ENCODE peak calls at places on chromosomes 6 and 20, in nine cellular contexts. One of them, this sample, is unnamed.

GRCh38 chr6:14865609-14866100 is 380.2 kb upstream of the JARID2 start:
- DNase-seq in neural progenitor cell: no peak
- DNase-seq in H1: no peak
- DNase-seq in T-helper 1 cell: no peak
- DNase-seq in stimulated activated CD4-positive, alpha-beta T cell treated with anti-CD3 and anti-CD28 coated beads, Interleukin-1b, Interleukin-23, amount 100 ng/mL, for 24 hours: no peak
- DNase-seq in EH: peak
- DNase-seq in activated CD4-positive, alpha-beta T cell treated with anti-CD3 and anti-CD28 coated beads, Interleukin-2, amount 50 U/mL, for 48 hours: no peak
- DNase-seq in cardiac muscle cell: no peak
- DNase-seq in HuH-7.5: no peak
- DNase-seq in this sample: no peak

GRCh38 chr6:2902470-2902762 is 693 bp downstream of the SERPINB9 start:
- DNase-seq in neural progenitor cell: no peak
- DNase-seq in H1: no peak
- DNase-seq in T-helper 1 cell: no peak
- DNase-seq in stimulated activated CD4-positive, alpha-beta T cell treated with anti-CD3 and anti-CD28 coated beads, Interleukin-1b, Interleukin-23, amount 100 ng/mL, for 24 hours: no peak
- DNase-seq in EH: no peak
- DNase-seq in activated CD4-positive, alpha-beta T cell treated with anti-CD3 and anti-CD28 coated beads, Interleukin-2, amount 50 U/mL, for 48 hours: no peak
- DNase-seq in cardiac muscle cell: no peak
- DNase-seq in HuH-7.5: no peak
- DNase-seq in this sample: no peak

GRCh38 chr6:127342296-127342945 is 988 bp downstream of the ECHDC1 start:
- DNase-seq in neural progenitor cell: peak
- DNase-seq in H1: no peak
- DNase-seq in T-helper 1 cell: no peak
- DNase-seq in stimulated activated CD4-positive, alpha-beta T cell treated with anti-CD3 and anti-CD28 coated beads, Interleukin-1b, Interleukin-23, amount 100 ng/mL, for 24 hours: no peak
- DNase-seq in EH: peak
- DNase-seq in activated CD4-positive, alpha-beta T cell treated with anti-CD3 and anti-CD28 coated beads, Interleukin-2, amount 50 U/mL, for 48 hours: no peak
- DNase-seq in cardiac muscle cell: peak
- DNase-seq in HuH-7.5: peak
- DNase-seq in this sample: no peak

GRCh38 chr6:42914546-42914945 is 1.3 kb upstream of the PTCRA start:
- DNase-seq in neural progenitor cell: no peak
- DNase-seq in H1: no peak
- DNase-seq in T-helper 1 cell: no peak
- DNase-seq in stimulated activated CD4-positive, alpha-beta T cell treated with anti-CD3 and anti-CD28 coated beads, Interleukin-1b, Interleukin-23, amount 100 ng/mL, for 24 hours: no peak
- DNase-seq in EH: peak
- DNase-seq in activated CD4-positive, alpha-beta T cell treated with anti-CD3 and anti-CD28 coated beads, Interleukin-2, amount 50 U/mL, for 48 hours: no peak
- DNase-seq in cardiac muscle cell: no peak
- DNase-seq in HuH-7.5: no peak
- DNase-seq in this sample: no peak

GRCh38 chr6:119024111-119024510 is 54.4 kb downstream of the FAM184A start:
- DNase-seq in neural progenitor cell: peak
- DNase-seq in H1: no peak
- DNase-seq in T-helper 1 cell: no peak
- DNase-seq in stimulated activated CD4-positive, alpha-beta T cell treated with anti-CD3 and anti-CD28 coated beads, Interleukin-1b, Interleukin-23, amount 100 ng/mL, for 24 hours: no peak
- DNase-seq in EH: no peak
- DNase-seq in activated CD4-positive, alpha-beta T cell treated with anti-CD3 and anti-CD28 coated beads, Interleukin-2, amount 50 U/mL, for 48 hours: no peak
- DNase-seq in cardiac muscle cell: no peak
- DNase-seq in HuH-7.5: no peak
- DNase-seq in this sample: no peak

GRCh38 chr6:101281266-101281665 is 112.2 kb upstream of the GRIK2 start:
- DNase-seq in neural progenitor cell: no peak
- DNase-seq in H1: no peak
- DNase-seq in T-helper 1 cell: no peak
- DNase-seq in stimulated activated CD4-positive, alpha-beta T cell treated with anti-CD3 and anti-CD28 coated beads, Interleukin-1b, Interleukin-23, amount 100 ng/mL, for 24 hours: no peak
- DNase-seq in EH: no peak
- DNase-seq in activated CD4-positive, alpha-beta T cell treated with anti-CD3 and anti-CD28 coated beads, Interleukin-2, amount 50 U/mL, for 48 hours: no peak
- DNase-seq in cardiac muscle cell: no peak
- DNase-seq in HuH-7.5: no peak
- DNase-seq in this sample: no peak

GRCh38 chr6:96542702-96543101 is 20.2 kb upstream of the FHL5 start:
- DNase-seq in neural progenitor cell: peak
- DNase-seq in H1: no peak
- DNase-seq in T-helper 1 cell: no peak
- DNase-seq in stimulated activated CD4-positive, alpha-beta T cell treated with anti-CD3 and anti-CD28 coated beads, Interleukin-1b, Interleukin-23, amount 100 ng/mL, for 24 hours: no peak
- DNase-seq in EH: peak
- DNase-seq in activated CD4-positive, alpha-beta T cell treated with anti-CD3 and anti-CD28 coated beads, Interleukin-2, amount 50 U/mL, for 48 hours: no peak
- DNase-seq in cardiac muscle cell: no peak
- DNase-seq in HuH-7.5: no peak
- DNase-seq in this sample: peak

GRCh38 chr6:139325686-139326085 is 33.9 kb upstream of the TXLNB start:
- DNase-seq in neural progenitor cell: no peak
- DNase-seq in H1: no peak
- DNase-seq in T-helper 1 cell: no peak
- DNase-seq in stimulated activated CD4-positive, alpha-beta T cell treated with anti-CD3 and anti-CD28 coated beads, Interleukin-1b, Interleukin-23, amount 100 ng/mL, for 24 hours: no peak
- DNase-seq in EH: no peak
- DNase-seq in activated CD4-positive, alpha-beta T cell treated with anti-CD3 and anti-CD28 coated beads, Interleukin-2, amount 50 U/mL, for 48 hours: no peak
- DNase-seq in cardiac muscle cell: no peak
- DNase-seq in HuH-7.5: no peak
- DNase-seq in this sample: no peak

GRCh38 chr20:16412896-16413295 is 160.4 kb downstream of the KIF16B start:
- DNase-seq in neural progenitor cell: no peak
- DNase-seq in H1: no peak
- DNase-seq in T-helper 1 cell: no peak
- DNase-seq in stimulated activated CD4-positive, alpha-beta T cell treated with anti-CD3 and anti-CD28 coated beads, Interleukin-1b, Interleukin-23, amount 100 ng/mL, for 24 hours: no peak
- DNase-seq in EH: peak
- DNase-seq in activated CD4-positive, alpha-beta T cell treated with anti-CD3 and anti-CD28 coated beads, Interleukin-2, amount 50 U/mL, for 48 hours: no peak
- DNase-seq in cardiac muscle cell: no peak
- DNase-seq in HuH-7.5: no peak
- DNase-seq in this sample: no peak

GRCh38 chr6:131510094-131510493 is 62.9 kb upstream of the ARG1 start:
- DNase-seq in neural progenitor cell: peak
- DNase-seq in H1: no peak
- DNase-seq in T-helper 1 cell: no peak
- DNase-seq in stimulated activated CD4-positive, alpha-beta T cell treated with anti-CD3 and anti-CD28 coated beads, Interleukin-1b, Interleukin-23, amount 100 ng/mL, for 24 hours: no peak
- DNase-seq in EH: no peak
- DNase-seq in activated CD4-positive, alpha-beta T cell treated with anti-CD3 and anti-CD28 coated beads, Interleukin-2, amount 50 U/mL, for 48 hours: no peak
- DNase-seq in cardiac muscle cell: no peak
- DNase-seq in HuH-7.5: no peak
- DNase-seq in this sample: no peak

GRCh38 chr20:5001174-5002076 is at the start of gene SLC23A2:
- DNase-seq in neural progenitor cell: peak
- DNase-seq in H1: peak
- DNase-seq in T-helper 1 cell: peak
- DNase-seq in stimulated activated CD4-positive, alpha-beta T cell treated with anti-CD3 and anti-CD28 coated beads, Interleukin-1b, Interleukin-23, amount 100 ng/mL, for 24 hours: peak
- DNase-seq in EH: peak
- DNase-seq in activated CD4-positive, alpha-beta T cell treated with anti-CD3 and anti-CD28 coated beads, Interleukin-2, amount 50 U/mL, for 48 hours: peak
- DNase-seq in cardiac muscle cell: peak
- DNase-seq in HuH-7.5: peak
- DNase-seq in this sample: no peak

GRCh38 chr6:136337606-136338005 is 48.0 kb upstream of the BCLAF1 start:
- DNase-seq in neural progenitor cell: no peak
- DNase-seq in H1: no peak
- DNase-seq in T-helper 1 cell: no peak
- DNase-seq in stimulated activated CD4-positive, alpha-beta T cell treated with anti-CD3 and anti-CD28 coated beads, Interleukin-1b, Interleukin-23, amount 100 ng/mL, for 24 hours: no peak
- DNase-seq in EH: no peak
- DNase-seq in activated CD4-positive, alpha-beta T cell treated with anti-CD3 and anti-CD28 coated beads, Interleukin-2, amount 50 U/mL, for 48 hours: no peak
- DNase-seq in cardiac muscle cell: no peak
- DNase-seq in HuH-7.5: no peak
- DNase-seq in this sample: no peak

GRCh38 chr20:19789009-19789408 is 31.0 kb downstream of the RIN2 start:
- DNase-seq in neural progenitor cell: peak
- DNase-seq in H1: no peak
- DNase-seq in T-helper 1 cell: no peak
- DNase-seq in stimulated activated CD4-positive, alpha-beta T cell treated with anti-CD3 and anti-CD28 coated beads, Interleukin-1b, Interleukin-23, amount 100 ng/mL, for 24 hours: no peak
- DNase-seq in EH: no peak
- DNase-seq in activated CD4-positive, alpha-beta T cell treated with anti-CD3 and anti-CD28 coated beads, Interleukin-2, amount 50 U/mL, for 48 hours: no peak
- DNase-seq in cardiac muscle cell: no peak
- DNase-seq in HuH-7.5: no peak
- DNase-seq in this sample: no peak

GRCh38 chr6:105902401-105903031 is 183.6 kb upstream of the PRDM1 start:
- DNase-seq in neural progenitor cell: peak
- DNase-seq in H1: no peak
- DNase-seq in T-helper 1 cell: no peak
- DNase-seq in stimulated activated CD4-positive, alpha-beta T cell treated with anti-CD3 and anti-CD28 coated beads, Interleukin-1b, Interleukin-23, amount 100 ng/mL, for 24 hours: no peak
- DNase-seq in EH: peak
- DNase-seq in activated CD4-positive, alpha-beta T cell treated with anti-CD3 and anti-CD28 coated beads, Interleukin-2, amount 50 U/mL, for 48 hours: no peak
- DNase-seq in cardiac muscle cell: no peak
- DNase-seq in HuH-7.5: no peak
- DNase-seq in this sample: no peak

GRCh38 chr20:6765469-6766058 is 1.9 kb upstream of the BMP2 start:
- DNase-seq in neural progenitor cell: peak
- DNase-seq in H1: no peak
- DNase-seq in T-helper 1 cell: peak
- DNase-seq in stimulated activated CD4-positive, alpha-beta T cell treated with anti-CD3 and anti-CD28 coated beads, Interleukin-1b, Interleukin-23, amount 100 ng/mL, for 24 hours: no peak
- DNase-seq in EH: peak
- DNase-seq in activated CD4-positive, alpha-beta T cell treated with anti-CD3 and anti-CD28 coated beads, Interleukin-2, amount 50 U/mL, for 48 hours: no peak
- DNase-seq in cardiac muscle cell: peak
- DNase-seq in HuH-7.5: peak
- DNase-seq in this sample: peak

GRCh38 chr20:54431545-54431944 is 43.8 kb upstream of the DOK5 start:
- DNase-seq in neural progenitor cell: no peak
- DNase-seq in H1: no peak
- DNase-seq in T-helper 1 cell: no peak
- DNase-seq in stimulated activated CD4-positive, alpha-beta T cell treated with anti-CD3 and anti-CD28 coated beads, Interleukin-1b, Interleukin-23, amount 100 ng/mL, for 24 hours: no peak
- DNase-seq in EH: no peak
- DNase-seq in activated CD4-positive, alpha-beta T cell treated with anti-CD3 and anti-CD28 coated beads, Interleukin-2, amount 50 U/mL, for 48 hours: no peak
- DNase-seq in cardiac muscle cell: no peak
- DNase-seq in HuH-7.5: no peak
- DNase-seq in this sample: no peak

GRCh38 chr6:129946439-129947140 is 71.8 kb upstream of the L3MBTL3 start:
- DNase-seq in neural progenitor cell: peak
- DNase-seq in H1: no peak
- DNase-seq in T-helper 1 cell: no peak
- DNase-seq in stimulated activated CD4-positive, alpha-beta T cell treated with anti-CD3 and anti-CD28 coated beads, Interleukin-1b, Interleukin-23, amount 100 ng/mL, for 24 hours: no peak
- DNase-seq in EH: peak
- DNase-seq in activated CD4-positive, alpha-beta T cell treated with anti-CD3 and anti-CD28 coated beads, Interleukin-2, amount 50 U/mL, for 48 hours: no peak
- DNase-seq in cardiac muscle cell: peak
- DNase-seq in HuH-7.5: no peak
- DNase-seq in this sample: no peak

GRCh38 chr6:163860194-163861081 is 445.9 kb downstream of the QKI start:
- DNase-seq in neural progenitor cell: no peak
- DNase-seq in H1: no peak
- DNase-seq in T-helper 1 cell: no peak
- DNase-seq in stimulated activated CD4-positive, alpha-beta T cell treated with anti-CD3 and anti-CD28 coated beads, Interleukin-1b, Interleukin-23, amount 100 ng/mL, for 24 hours: no peak
- DNase-seq in EH: peak
- DNase-seq in activated CD4-positive, alpha-beta T cell treated with anti-CD3 and anti-CD28 coated beads, Interleukin-2, amount 50 U/mL, for 48 hours: no peak
- DNase-seq in cardiac muscle cell: peak
- DNase-seq in HuH-7.5: no peak
- DNase-seq in this sample: no peak

GRCh38 chr20:11195899-11196558 is 522.2 kb upstream of the JAG1 start:
- DNase-seq in neural progenitor cell: no peak
- DNase-seq in H1: no peak
- DNase-seq in T-helper 1 cell: no peak
- DNase-seq in stimulated activated CD4-positive, alpha-beta T cell treated with anti-CD3 and anti-CD28 coated beads, Interleukin-1b, Interleukin-23, amount 100 ng/mL, for 24 hours: no peak
- DNase-seq in EH: peak
- DNase-seq in activated CD4-positive, alpha-beta T cell treated with anti-CD3 and anti-CD28 coated beads, Interleukin-2, amount 50 U/mL, for 48 hours: no peak
- DNase-seq in cardiac muscle cell: peak
- DNase-seq in HuH-7.5: no peak
- DNase-seq in this sample: no peak

GRCh38 chr6:142680308-142680707 is 264.7 kb downstream of the HIVEP2 start:
- DNase-seq in neural progenitor cell: no peak
- DNase-seq in H1: no peak
- DNase-seq in T-helper 1 cell: peak
- DNase-seq in stimulated activated CD4-positive, alpha-beta T cell treated with anti-CD3 and anti-CD28 coated beads, Interleukin-1b, Interleukin-23, amount 100 ng/mL, for 24 hours: no peak
- DNase-seq in EH: peak
- DNase-seq in activated CD4-positive, alpha-beta T cell treated with anti-CD3 and anti-CD28 coated beads, Interleukin-2, amount 50 U/mL, for 48 hours: peak
- DNase-seq in cardiac muscle cell: no peak
- DNase-seq in HuH-7.5: no peak
- DNase-seq in this sample: no peak

GRCh38 chr6:110217255-110217654 is 37.0 kb downstream of the CDC40 start:
- DNase-seq in neural progenitor cell: no peak
- DNase-seq in H1: no peak
- DNase-seq in T-helper 1 cell: no peak
- DNase-seq in stimulated activated CD4-positive, alpha-beta T cell treated with anti-CD3 and anti-CD28 coated beads, Interleukin-1b, Interleukin-23, amount 100 ng/mL, for 24 hours: no peak
- DNase-seq in EH: peak
- DNase-seq in activated CD4-positive, alpha-beta T cell treated with anti-CD3 and anti-CD28 coated beads, Interleukin-2, amount 50 U/mL, for 48 hours: no peak
- DNase-seq in cardiac muscle cell: no peak
- DNase-seq in HuH-7.5: no peak
- DNase-seq in this sample: no peak

GRCh38 chr6:22966711-22967110 is 397.3 kb downstream of the HDGFL1 start:
- DNase-seq in neural progenitor cell: no peak
- DNase-seq in H1: no peak
- DNase-seq in T-helper 1 cell: no peak
- DNase-seq in stimulated activated CD4-positive, alpha-beta T cell treated with anti-CD3 and anti-CD28 coated beads, Interleukin-1b, Interleukin-23, amount 100 ng/mL, for 24 hours: no peak
- DNase-seq in EH: no peak
- DNase-seq in activated CD4-positive, alpha-beta T cell treated with anti-CD3 and anti-CD28 coated beads, Interleukin-2, amount 50 U/mL, for 48 hours: no peak
- DNase-seq in cardiac muscle cell: no peak
- DNase-seq in HuH-7.5: no peak
- DNase-seq in this sample: no peak

GRCh38 chr6:14476793-14477531 is 359.4 kb downstream of the CD83 start:
- DNase-seq in neural progenitor cell: no peak
- DNase-seq in H1: no peak
- DNase-seq in T-helper 1 cell: no peak
- DNase-seq in stimulated activated CD4-positive, alpha-beta T cell treated with anti-CD3 and anti-CD28 coated beads, Interleukin-1b, Interleukin-23, amount 100 ng/mL, for 24 hours: no peak
- DNase-seq in EH: peak
- DNase-seq in activated CD4-positive, alpha-beta T cell treated with anti-CD3 and anti-CD28 coated beads, Interleukin-2, amount 50 U/mL, for 48 hours: no peak
- DNase-seq in cardiac muscle cell: no peak
- DNase-seq in HuH-7.5: peak
- DNase-seq in this sample: no peak

GRCh38 chr6:52399511-52400315 is 20.4 kb upstream of the EFHC1 start:
- DNase-seq in neural progenitor cell: peak
- DNase-seq in H1: no peak
- DNase-seq in T-helper 1 cell: peak
- DNase-seq in stimulated activated CD4-positive, alpha-beta T cell treated with anti-CD3 and anti-CD28 coated beads, Interleukin-1b, Interleukin-23, amount 100 ng/mL, for 24 hours: no peak
- DNase-seq in EH: peak
- DNase-seq in activated CD4-positive, alpha-beta T cell treated with anti-CD3 and anti-CD28 coated beads, Interleukin-2, amount 50 U/mL, for 48 hours: peak
- DNase-seq in cardiac muscle cell: peak
- DNase-seq in HuH-7.5: no peak
- DNase-seq in this sample: no peak

GRCh38 chr6:113328886-113329381 is 528.2 kb upstream of the MARCKS start:
- DNase-seq in neural progenitor cell: no peak
- DNase-seq in H1: no peak
- DNase-seq in T-helper 1 cell: no peak
- DNase-seq in stimulated activated CD4-positive, alpha-beta T cell treated with anti-CD3 and anti-CD28 coated beads, Interleukin-1b, Interleukin-23, amount 100 ng/mL, for 24 hours: no peak
- DNase-seq in EH: peak
- DNase-seq in activated CD4-positive, alpha-beta T cell treated with anti-CD3 and anti-CD28 coated beads, Interleukin-2, amount 50 U/mL, for 48 hours: no peak
- DNase-seq in cardiac muscle cell: no peak
- DNase-seq in HuH-7.5: no peak
- DNase-seq in this sample: no peak

GRCh38 chr20:40897177-40897700 is 131.4 kb upstream of the TOP1 start:
- DNase-seq in neural progenitor cell: no peak
- DNase-seq in H1: no peak
- DNase-seq in T-helper 1 cell: no peak
- DNase-seq in stimulated activated CD4-positive, alpha-beta T cell treated with anti-CD3 and anti-CD28 coated beads, Interleukin-1b, Interleukin-23, amount 100 ng/mL, for 24 hours: no peak
- DNase-seq in EH: peak
- DNase-seq in activated CD4-positive, alpha-beta T cell treated with anti-CD3 and anti-CD28 coated beads, Interleukin-2, amount 50 U/mL, for 48 hours: no peak
- DNase-seq in cardiac muscle cell: no peak
- DNase-seq in HuH-7.5: no peak
- DNase-seq in this sample: no peak

GRCh38 chr6:113065606-113066005 is 718.5 kb downstream of the RFPL4B start:
- DNase-seq in neural progenitor cell: peak
- DNase-seq in H1: no peak
- DNase-seq in T-helper 1 cell: no peak
- DNase-seq in stimulated activated CD4-positive, alpha-beta T cell treated with anti-CD3 and anti-CD28 coated beads, Interleukin-1b, Interleukin-23, amount 100 ng/mL, for 24 hours: no peak
- DNase-seq in EH: peak
- DNase-seq in activated CD4-positive, alpha-beta T cell treated with anti-CD3 and anti-CD28 coated beads, Interleukin-2, amount 50 U/mL, for 48 hours: no peak
- DNase-seq in cardiac muscle cell: peak
- DNase-seq in HuH-7.5: no peak
- DNase-seq in this sample: no peak

GRCh38 chr6:25012657-25013056 is 76.9 kb upstream of the RIPOR2 start:
- DNase-seq in neural progenitor cell: no peak
- DNase-seq in H1: no peak
- DNase-seq in T-helper 1 cell: no peak
- DNase-seq in stimulated activated CD4-positive, alpha-beta T cell treated with anti-CD3 and anti-CD28 coated beads, Interleukin-1b, Interleukin-23, amount 100 ng/mL, for 24 hours: no peak
- DNase-seq in EH: peak
- DNase-seq in activated CD4-positive, alpha-beta T cell treated with anti-CD3 and anti-CD28 coated beads, Interleukin-2, amount 50 U/mL, for 48 hours: no peak
- DNase-seq in cardiac muscle cell: no peak
- DNase-seq in HuH-7.5: no peak
- DNase-seq in this sample: no peak

GRCh38 chr6:118667988-118668387 is 16.6 kb upstream of the CEP85L start:
- DNase-seq in neural progenitor cell: no peak
- DNase-seq in H1: no peak
- DNase-seq in T-helper 1 cell: no peak
- DNase-seq in stimulated activated CD4-positive, alpha-beta T cell treated with anti-CD3 and anti-CD28 coated beads, Interleukin-1b, Interleukin-23, amount 100 ng/mL, for 24 hours: no peak
- DNase-seq in EH: no peak
- DNase-seq in activated CD4-positive, alpha-beta T cell treated with anti-CD3 and anti-CD28 coated beads, Interleukin-2, amount 50 U/mL, for 48 hours: no peak
- DNase-seq in cardiac muscle cell: no peak
- DNase-seq in HuH-7.5: no peak
- DNase-seq in this sample: no peak

GRCh38 chr6:6008648-6009421 is 2.1 kb upstream of the NRN1 start:
- DNase-seq in neural progenitor cell: peak
- DNase-seq in H1: peak
- DNase-seq in T-helper 1 cell: peak
- DNase-seq in stimulated activated CD4-positive, alpha-beta T cell treated with anti-CD3 and anti-CD28 coated beads, Interleukin-1b, Interleukin-23, amount 100 ng/mL, for 24 hours: no peak
- DNase-seq in EH: peak
- DNase-seq in activated CD4-positive, alpha-beta T cell treated with anti-CD3 and anti-CD28 coated beads, Interleukin-2, amount 50 U/mL, for 48 hours: peak
- DNase-seq in cardiac muscle cell: peak
- DNase-seq in HuH-7.5: peak
- DNase-seq in this sample: no peak

GRCh38 chr6:5468586-5468985 is 207.3 kb downstream of the FARS2 start:
- DNase-seq in neural progenitor cell: no peak
- DNase-seq in H1: no peak
- DNase-seq in T-helper 1 cell: no peak
- DNase-seq in stimulated activated CD4-positive, alpha-beta T cell treated with anti-CD3 and anti-CD28 coated beads, Interleukin-1b, Interleukin-23, amount 100 ng/mL, for 24 hours: no peak
- DNase-seq in EH: peak
- DNase-seq in activated CD4-positive, alpha-beta T cell treated with anti-CD3 and anti-CD28 coated beads, Interleukin-2, amount 50 U/mL, for 48 hours: no peak
- DNase-seq in cardiac muscle cell: no peak
- DNase-seq in HuH-7.5: no peak
- DNase-seq in this sample: no peak

This sample was measured in NCI-H1436 treated with DMSO at 0.1 percent for 48 hours.